ENCODE peak calls at places on chromosome 22, in six cellular contexts. V, R, F, K, Z and B are unnamed samples.

GRCh38 chr22:31286360-31287255 is 5.7 kb downstream of the PIK3IP1 start:
- DNase-seq in V (no peak), R (no peak), F (no peak), K (peak; percentile 30), Z (no peak), B (no peak)

GRCh38 chr22:29635734-29636357 is 32.4 kb downstream of the NF2 start:
- DNase-seq in V (peak; percentile 73), R (no peak), F (no peak), K (peak; percentile 77), Z (no peak), B (peak; percentile 82)

GRCh38 chr22:49435596-49435995 is 392.1 kb downstream of the BRD1 start:
- DNase-seq in V (no peak), R (no peak), F (peak; percentile 12), K (no peak), Z (no peak), B (no peak)

GRCh38 chr22:19854778-19855503 is at the start of the genes GNB1L and RTL10:
- DNase-seq in V (peak; percentile 96), R (peak; percentile 95), F (peak; percentile 94), K (peak; percentile 96), Z (peak; percentile 70), B (peak; percentile 96)

GRCh38 chr22:25623310-25623734 is 58.8 kb downstream of the GRK3 start:
- DNase-seq in V (no peak), R (no peak), F (no peak), K (no peak), Z (no peak), B (no peak)

GRCh38 chr22:17369553-17370035 is 334 bp downstream of the CECR2 start:
- DNase-seq in V (no peak), R (peak; percentile 57), F (peak; percentile 56), K (peak; percentile 1), Z (no peak), B (peak; percentile 46)

GRCh38 chr22:37176464-37177061 is 11.5 kb downstream of the C1QTNF6 start:
- DNase-seq in V (peak; percentile 78), R (no peak), F (no peak), K (peak; percentile 48), Z (no peak), B (peak; percentile 94)

GRCh38 chr22:25840883-25841282 is 98.9 kb downstream of the MYO18B start:
- DNase-seq in V (no peak), R (no peak), F (no peak), K (no peak), Z (no peak), B (no peak)

GRCh38 chr22:31321421-31321820 is 24.7 kb downstream of the PATZ1 start:
- DNase-seq in V (no peak), R (no peak), F (no peak), K (no peak), Z (no peak), B (no peak)

GRCh38 chr22:49972163-49973017 is 11.8 kb downstream of the PIM3 start:
- DNase-seq in V (no peak), R (no peak), F (peak; percentile 38), K (no peak), Z (no peak), B (no peak)

GRCh38 chr22:30313527-30314385 is 13.0 kb downstream of the TBC1D10A start:
- DNase-seq in V (no peak), R (no peak), F (no peak), K (no peak), Z (no peak), B (peak; percentile 54)

GRCh38 chr22:40400173-40400572 is 29.8 kb downstream of the SGSM3 start:
- DNase-seq in V (no peak), R (no peak), F (no peak), K (no peak), Z (no peak), B (no peak)

GRCh38 chr22:30328466-30329049 is 1.8 kb upstream of the TBC1D10A start:
- DNase-seq in V (no peak), R (no peak), F (no peak), K (peak; percentile 26), Z (no peak), B (peak; percentile 85)

GRCh38 chr22:35708917-35709316 is 8.8 kb upstream of the APOL5 start:
- DNase-seq in V (no peak), R (no peak), F (no peak), K (no peak), Z (no peak), B (no peak)

GRCh38 chr22:35717572-35717971 is at the start of gene APOL5:
- DNase-seq in V (no peak), R (no peak), F (no peak), K (no peak), Z (no peak), B (no peak)

GRCh38 chr22:35708453-35708852 is 9.2 kb upstream of the APOL5 start:
- DNase-seq in V (peak; percentile 69), R (no peak), F (no peak), K (no peak), Z (no peak), B (no peak)

GRCh38 chr22:35711336-35711735 is 6.3 kb upstream of the APOL5 start:
- DNase-seq in V (no peak), R (no peak), F (no peak), K (no peak), Z (no peak), B (no peak)

DNA sequence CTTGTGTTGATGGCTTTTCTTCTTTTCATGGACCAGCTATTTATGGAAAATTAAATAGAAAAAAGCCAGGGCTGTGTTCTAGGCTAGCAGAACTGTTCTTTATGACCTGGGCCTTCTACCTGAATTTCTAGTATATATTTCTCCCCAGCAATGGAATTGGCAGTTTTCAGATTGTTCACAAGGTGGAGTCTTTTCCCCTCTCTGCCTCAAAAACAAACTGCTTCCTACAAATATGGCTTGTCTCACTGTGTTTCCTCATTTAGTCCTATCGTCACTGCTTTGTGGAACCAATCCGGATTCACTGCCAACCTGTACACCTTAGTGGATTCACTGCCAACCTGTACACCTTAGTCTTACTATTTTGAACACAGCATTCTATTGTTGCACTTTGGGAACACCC is 5.0 kb upstream of the APOL5 start:
- DNase-seq in V (no peak), R (no peak), F (no peak), K (no peak), Z (no peak), B (no peak)
- H3K14ac ChIP-seq in V (no peak overlapping the region), R (no peak overlapping the region), F (no peak overlapping the region), K (no peak overlapping the region), Z (no peak overlapping the region), B (no peak overlapping the region)

DNA sequence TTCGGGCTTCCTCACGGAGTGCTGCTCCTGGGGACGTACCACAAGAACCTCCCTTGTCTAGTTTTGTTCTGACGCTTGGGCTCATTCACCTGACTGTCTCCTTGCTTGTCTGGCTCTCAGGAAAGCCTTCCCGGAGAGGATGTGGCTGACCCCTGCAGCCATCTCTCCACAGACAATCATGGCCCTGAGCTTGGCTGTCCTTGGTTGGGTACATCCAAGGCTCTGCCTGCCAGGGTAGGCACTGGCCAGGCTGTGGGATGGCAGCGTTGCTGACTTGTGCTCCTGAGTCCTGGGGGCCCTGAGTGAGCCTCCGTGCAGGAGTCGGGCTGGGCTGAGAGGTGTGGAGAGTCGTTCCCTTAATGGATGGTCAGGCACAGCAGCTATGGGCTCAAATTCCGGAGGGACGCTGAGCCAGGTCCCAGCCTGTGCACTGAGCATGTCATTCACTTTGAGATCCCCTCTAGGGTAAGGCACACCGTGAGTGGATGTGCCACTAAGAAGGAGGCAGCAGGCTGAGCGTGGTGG is 32.8 kb downstream of the BCR start:
- DNase-seq in V (no peak), R (no peak), F (no peak), K (no peak), Z (no peak), B (no peak)
- H3K79me1 ChIP-seq in V (peaks cover 70% of the 10 kb centered on the region), R (peaks cover 11% of the 10 kb centered on the region), F (peaks cover 15% of the 10 kb centered on the region), K (peaks cover 34% of the 10 kb centered on the region), Z (peaks cover 40% of the 10 kb centered on the region), B (peaks cover 2% of the 10 kb centered on the region)

GRCh38 chr22:24555160-24555495 is 190 bp upstream of the GUCD1 start:
- DNase-seq in V (peak; percentile 98), R (peak; percentile 99), F (peak; percentile 99), K (peak; percentile 99), Z (peak; percentile 99), B (peak; percentile 99)

GRCh38 chr22:24559471-24559870 is 3.7 kb downstream of the SNRPD3 start:
- DNase-seq in V (no peak), R (no peak), F (no peak), K (no peak), Z (no peak), B (no peak)

GRCh38 chr22:24554316-24555159 is at the start of gene GUCD1:
- DNase-seq in V (peak; percentile 41), R (no peak), F (peak; percentile 39), K (peak; percentile 72), Z (no peak), B (peak; percentile 11)

GRCh38 chr22:24553597-24554315 is 1.2 kb downstream of the GUCD1 start:
- DNase-seq in V (peak; percentile 40), R (no peak), F (no peak), K (peak; percentile 63), Z (no peak), B (no peak)

DNA sequence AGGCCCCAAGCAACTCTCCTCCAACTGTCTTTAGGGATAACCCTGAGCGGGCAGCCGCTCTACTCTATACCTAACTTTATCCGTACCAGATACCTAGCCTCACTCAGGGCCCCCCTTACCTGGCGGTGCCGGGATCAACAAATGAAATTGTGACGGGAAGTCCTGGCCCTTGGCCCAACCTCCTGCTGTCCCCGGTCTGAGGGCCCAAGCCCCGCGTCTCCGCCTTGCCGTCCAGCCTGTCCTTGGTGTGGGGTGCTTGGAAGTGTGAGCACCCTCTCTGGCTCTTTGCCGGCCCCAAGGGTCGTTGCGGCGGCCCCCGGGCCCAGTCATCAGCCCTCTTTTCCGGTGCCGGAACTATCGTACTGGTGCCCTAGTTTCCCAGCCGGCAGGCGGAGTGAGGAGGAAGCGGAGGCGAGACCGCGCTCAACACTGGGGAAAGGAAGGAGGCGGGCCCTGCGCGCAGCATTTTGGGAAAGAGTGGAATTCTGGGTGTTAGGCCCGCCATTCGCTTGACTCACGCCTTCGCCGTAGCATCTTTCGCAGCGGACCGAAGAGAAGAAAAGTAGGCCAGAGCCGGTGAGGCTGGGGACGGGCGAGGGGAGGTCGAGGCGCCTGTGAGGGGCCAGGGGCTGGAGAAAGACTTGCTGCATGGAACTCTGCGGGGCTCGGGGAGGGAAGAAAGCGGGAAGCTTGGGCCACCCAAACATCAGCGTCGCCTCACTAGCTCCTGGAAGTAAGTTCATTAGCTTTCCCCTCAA is at the start of gene SNRPD3:
- DNase-seq in V (peak; percentile 92), R (peak; percentile 90), F (peak; percentile 91), K (peak; percentile 96), Z (peak; percentile 56), B (peak; percentile 90)
- H3K23ac ChIP-seq in V (peak within 1 kb of the TSS; percentile 88), R (peak within 1 kb of the TSS; percentile 95), F (no peak within 1 kb of the TSS), K (peak within 1 kb of the TSS; percentile 89), Z (no peak within 1 kb of the TSS), B (no peak within 1 kb of the TSS)

DNA sequence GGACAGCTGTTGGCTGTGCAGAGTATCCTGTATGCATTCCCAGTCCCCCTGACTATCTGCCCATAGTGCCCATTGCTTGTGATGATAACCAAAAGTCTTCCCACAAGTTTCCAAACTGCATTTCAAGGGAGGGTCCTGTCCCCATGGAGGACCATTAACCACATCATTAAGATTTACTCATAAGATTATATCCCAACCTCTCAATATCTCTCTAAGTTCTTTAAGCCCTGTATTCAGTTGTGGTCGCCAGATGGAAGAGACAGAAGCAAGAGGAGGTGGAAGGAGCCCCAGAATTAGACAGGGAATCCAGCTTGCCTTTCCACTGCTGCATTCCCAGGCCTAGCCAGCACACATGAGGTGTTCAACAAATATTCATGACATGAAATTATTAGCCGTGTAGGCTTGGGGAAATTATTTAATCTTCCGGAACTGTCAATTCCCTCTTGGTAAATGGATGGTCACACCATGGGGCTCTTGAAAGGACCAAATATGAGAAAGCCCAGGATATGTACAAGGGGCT is 42.6 kb upstream of the TIMP3 start:
- DNase-seq in V (no peak), R (no peak), F (no peak), K (no peak), Z (no peak), B (no peak)
- H3K14ac ChIP-seq in V (peak overlapping the region; percentile 50), R (no peak overlapping the region), F (no peak overlapping the region), K (no peak overlapping the region), Z (no peak overlapping the region), B (no peak overlapping the region)

GRCh38 chr22:23220485-23221350 is 40.4 kb downstream of the BCR start:
- DNase-seq in V (peak; percentile 53), R (no peak), F (no peak), K (no peak), Z (no peak), B (peak; percentile 80)
- H3K79me1 ChIP-seq in V (peaks cover 94% of the 10 kb centered on the region), R (peaks cover 13% of the 10 kb centered on the region), F (peaks cover 20% of the 10 kb centered on the region), K (peaks cover 58% of the 10 kb centered on the region), Z (peaks cover 46% of the 10 kb centered on the region), B (no peaks in the 10 kb centered on the region)